ENCODE peak calls at places on chromosome 14, in seven cellular contexts. C, L, M, E, W, F and I are unnamed samples.

GRCh38 chr14:104217486-104218360 is 79.3 kb downstream of the KIF26A start:
- DNase-seq in E (no peak), L (no peak), W (no peak), M (no peak), F (no peak), C (no peak), I (no peak)

GRCh38 chr14:74571901-74572828 is 39.9 kb downstream of the LTBP2 start:
- DNase-seq in C (peak), M (peak), L (no peak), E (no peak), W (peak), F (no peak), I (no peak)

GRCh38 chr14:92755495-92755894 is 7.1 kb upstream of the LGMN start:
- DNase-seq in C (no peak), F (no peak), E (no peak), L (no peak), M (peak), W (no peak), I (no peak)

GRCh38 chr14:104678346-104678745 is 11.1 kb upstream of the INF2 start:
- DNase-seq in F (no peak), L (no peak), E (no peak), C (peak), W (no peak), M (no peak), I (no peak)

GRCh38 chr14:33794791-33795300 is 156.0 kb downstream of the EGLN3 start:
- DNase-seq in F (no peak), L (no peak), M (peak), E (no peak), C (no peak), W (peak), I (no peak)

GRCh38 chr14:20556500-20557211 is 4.2 kb downstream of the RNASE9 start:
- DNase-seq in L (no peak), W (no peak), M (peak), E (no peak), F (no peak), C (no peak), I (no peak)

GRCh38 chr14:35347323-35348043 is 55.3 kb downstream of the PSMA6 start:
- DNase-seq in C (no peak), E (no peak), F (no peak), M (no peak), L (no peak), W (no peak), I (no peak)

GRCh38 chr14:92718659-92719058 is 29.8 kb downstream of the LGMN start:
- DNase-seq in F (no peak), E (no peak), M (no peak), C (no peak), W (no peak), L (no peak), I (no peak)

GRCh38 chr14:91357272-91357671 is 60.3 kb downstream of the CCDC88C start:
- DNase-seq in L (no peak), C (no peak), M (no peak), F (no peak), W (no peak), E (no peak), I (no peak)

GRCh38 chr14:85911044-85911443 is 381.1 kb downstream of the FLRT2 start:
- DNase-seq in F (no peak), M (no peak), E (no peak), L (no peak), W (no peak), C (no peak), I (no peak)

GRCh38 chr14:20164462-20164861 is 25.8 kb downstream of the OR4N5 start:
- DNase-seq in L (no peak), E (no peak), C (no peak), W (no peak), M (no peak), F (no peak), I (no peak)

GRCh38 chr14:81164167-81164774 is 56.5 kb downstream of the GTF2A1 start:
- DNase-seq in W (peak), C (peak), M (peak), L (no peak), E (peak), F (peak), I (no peak)

GRCh38 chr14:68781161-68782021 is 11.5 kb downstream of the ZFP36L1 start:
- DNase-seq in C (peak), W (no peak), E (no peak), L (no peak), F (peak), M (no peak), I (no peak)

GRCh38 chr14:88422919-88423318 is 37.5 kb downstream of the SPATA7 start:
- DNase-seq in C (no peak), E (no peak), M (peak), W (no peak), F (no peak), L (no peak), I (no peak)

GRCh38 chr14:74326369-74327152 is 21.7 kb upstream of the VRTN start:
- DNase-seq in M (no peak), E (no peak), W (no peak), C (no peak), F (no peak), L (no peak), I (no peak)

GRCh38 chr14:29548948-29549370 is 378.7 kb downstream of the PRKD1 start:
- DNase-seq in E (peak), W (peak), F (no peak), M (peak), L (no peak), C (no peak), I (no peak)
- TF ChIP-seq CTCF in E (peak), W (peak), F (peak), M (peak), L (peak), C (peak), I (peak)

GRCh38 chr14:44283836-44284235 is 223.2 kb downstream of the FSCB start:
- DNase-seq in F (no peak), W (no peak), E (no peak), M (no peak), L (no peak), C (no peak), I (no peak)
- TF ChIP-seq CTCF in F (no peak), W (no peak), E (no peak), M (no peak), L (no peak), C (no peak), I (no peak)

DNA sequence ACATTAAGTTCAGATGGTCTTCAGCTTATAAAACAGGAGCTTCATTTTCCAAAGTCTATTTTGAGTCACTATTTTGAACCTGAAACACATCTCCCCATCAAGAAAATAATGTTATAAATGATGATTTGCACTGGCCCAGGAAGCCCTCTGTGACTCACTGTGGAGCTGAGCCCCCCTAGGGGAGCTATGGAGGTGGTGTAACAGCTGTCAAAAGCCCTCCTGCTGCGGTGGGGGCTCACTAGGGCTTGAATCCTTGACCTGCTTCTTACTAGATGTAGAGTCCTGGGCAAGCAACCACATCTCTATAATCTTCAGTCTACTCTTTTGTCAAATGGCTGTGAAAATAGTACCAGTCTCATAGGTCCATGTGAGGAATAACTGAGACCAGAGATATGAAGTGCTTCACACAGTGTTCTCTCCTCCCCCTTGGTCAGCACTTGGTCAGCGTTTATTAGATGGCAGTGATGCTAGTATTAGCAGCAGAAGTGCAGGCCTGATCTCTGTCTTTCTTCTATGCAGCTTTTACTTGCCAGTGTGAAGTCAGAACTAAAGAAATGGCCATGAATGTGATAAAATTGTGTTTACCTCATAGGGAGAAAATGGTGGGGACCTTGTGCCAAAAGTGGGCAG is 83.4 kb downstream of the RTN1 start:
- DNase-seq in F (no peak), M (no peak), C (no peak), W (no peak), L (no peak), E (no peak), I (no peak)
- TF ChIP-seq CTCF in F (no peak), M (no peak), C (no peak), W (no peak), L (no peak), E (no peak), I (no peak)

GRCh38 chr14:61491224-61491623 is 169.8 kb downstream of the PRKCH start:
- DNase-seq in F (peak), L (no peak), W (peak), C (no peak), E (no peak), M (no peak), I (no peak)

GRCh38 chr14:61493996-61494395 is 172.6 kb downstream of the PRKCH start:
- DNase-seq in W (no peak), L (no peak), E (no peak), F (no peak), M (no peak), C (no peak), I (no peak)

GRCh38 chr14:61491876-61492440 is 170.6 kb downstream of the PRKCH start:
- DNase-seq in L (no peak), C (peak), W (peak), M (no peak), E (no peak), F (no peak), I (no peak)

GRCh38 chr14:61493239-61493638 is 171.9 kb downstream of the PRKCH start:
- DNase-seq in C (no peak), W (peak), M (peak), E (no peak), F (no peak), L (no peak), I (no peak)

DNA sequence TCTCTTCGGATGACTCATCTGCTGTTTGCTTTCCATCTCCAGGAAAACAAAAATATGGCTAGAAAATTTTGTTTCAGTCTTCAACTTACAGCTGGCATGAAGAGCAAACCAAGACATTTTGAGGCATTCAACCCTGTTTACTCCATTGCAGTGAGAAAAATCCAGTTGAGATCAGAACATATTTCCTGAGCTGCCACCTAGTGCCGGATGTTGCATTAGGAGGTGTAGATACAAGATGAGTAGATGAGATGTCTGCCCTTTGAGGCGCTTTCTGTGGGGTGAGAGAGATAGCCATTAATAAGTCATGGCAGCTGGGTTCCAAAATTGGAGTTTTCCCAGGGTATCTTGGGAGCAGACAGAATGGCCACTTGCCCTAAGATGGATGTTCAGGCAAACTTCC is 171.1 kb downstream of the PRKCH start:
- DNase-seq in E (no peak), L (no peak), C (no peak), M (no peak), F (no peak), W (peak), I (no peak)
- TF ChIP-seq CTCF in E (no peak), L (no peak), C (no peak), M (no peak), F (no peak), W (no peak), I (no peak)

DNA sequence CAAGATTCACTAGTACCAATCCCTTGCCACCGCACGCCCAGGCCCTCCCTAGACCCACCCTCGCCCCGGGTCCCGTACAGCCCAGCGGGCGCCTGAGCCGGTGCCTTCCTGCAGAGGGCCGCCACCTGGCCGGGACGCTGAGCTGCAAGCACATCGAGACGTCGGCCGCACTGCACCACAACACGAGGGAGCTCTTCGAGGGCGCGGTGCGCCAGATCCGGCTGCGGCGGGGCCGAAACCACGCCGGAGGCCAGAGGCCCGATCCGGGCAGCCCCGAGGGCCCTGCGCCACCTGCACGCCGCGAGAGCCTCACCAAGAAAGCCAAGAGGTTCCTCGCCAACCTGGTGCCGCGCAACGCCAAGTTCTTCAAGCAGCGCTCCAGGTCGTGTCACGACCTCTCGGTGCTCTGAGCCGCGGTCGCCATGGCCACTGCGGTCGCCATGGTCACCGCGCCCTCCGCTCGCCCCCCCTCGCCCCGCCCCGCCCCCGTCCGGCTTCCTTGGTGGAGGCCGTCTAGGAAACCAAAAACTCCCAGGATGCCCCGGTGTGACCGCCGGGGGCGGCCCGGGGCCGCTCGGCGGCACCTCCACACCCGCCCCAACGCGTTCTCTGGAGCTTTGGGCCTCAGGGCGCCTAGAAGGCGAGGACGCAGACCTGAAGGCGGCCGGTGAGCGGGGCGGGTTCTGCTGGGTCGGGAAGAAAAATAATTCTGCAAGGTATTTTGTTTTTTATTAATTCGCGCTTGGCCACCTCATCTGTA is 3.7 kb downstream of the REM2 start:
- DNase-seq in M (peak), W (peak), L (no peak), C (peak), F (peak), E (peak), I (peak)
- TF ChIP-seq CTCF in M (no peak), W (peak), L (no peak), C (no peak), F (no peak), E (no peak), I (peak)

GRCh38 chr14:66070542-66071319 is 415.4 kb upstream of the CCDC196 start:
- DNase-seq in L (no peak), E (peak), M (peak), C (peak), W (peak), F (peak), I (peak)
- TF ChIP-seq CTCF in L (peak), E (peak), M (peak), C (peak), W (peak), F (peak), I (peak)

DNA sequence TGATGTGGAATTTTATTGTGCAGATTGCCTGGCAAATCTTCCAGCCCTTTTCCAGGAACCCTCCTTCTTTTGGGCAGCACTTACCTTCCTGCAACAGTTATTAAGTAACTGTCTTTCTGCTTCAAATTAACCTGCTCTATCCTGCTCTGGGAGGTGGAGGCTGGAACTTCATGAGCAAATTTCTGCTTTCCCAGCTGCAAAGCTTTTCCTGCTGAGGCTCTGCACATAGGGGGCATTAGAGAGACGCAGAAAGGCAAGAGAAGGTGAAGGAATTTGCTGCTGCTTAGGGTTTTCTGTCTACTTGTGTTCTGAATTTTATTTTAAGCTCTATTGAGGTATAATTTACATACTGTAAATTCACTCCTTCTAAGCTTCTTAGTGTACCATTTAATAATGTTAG is 259.2 kb downstream of the PCNX1 start:
- DNase-seq in M (peak), F (peak), W (peak), C (no peak), E (peak), L (no peak), I (no peak)
- TF ChIP-seq CTCF in M (no peak), F (no peak), W (peak), C (peak), E (peak), L (peak), I (peak)

DNA sequence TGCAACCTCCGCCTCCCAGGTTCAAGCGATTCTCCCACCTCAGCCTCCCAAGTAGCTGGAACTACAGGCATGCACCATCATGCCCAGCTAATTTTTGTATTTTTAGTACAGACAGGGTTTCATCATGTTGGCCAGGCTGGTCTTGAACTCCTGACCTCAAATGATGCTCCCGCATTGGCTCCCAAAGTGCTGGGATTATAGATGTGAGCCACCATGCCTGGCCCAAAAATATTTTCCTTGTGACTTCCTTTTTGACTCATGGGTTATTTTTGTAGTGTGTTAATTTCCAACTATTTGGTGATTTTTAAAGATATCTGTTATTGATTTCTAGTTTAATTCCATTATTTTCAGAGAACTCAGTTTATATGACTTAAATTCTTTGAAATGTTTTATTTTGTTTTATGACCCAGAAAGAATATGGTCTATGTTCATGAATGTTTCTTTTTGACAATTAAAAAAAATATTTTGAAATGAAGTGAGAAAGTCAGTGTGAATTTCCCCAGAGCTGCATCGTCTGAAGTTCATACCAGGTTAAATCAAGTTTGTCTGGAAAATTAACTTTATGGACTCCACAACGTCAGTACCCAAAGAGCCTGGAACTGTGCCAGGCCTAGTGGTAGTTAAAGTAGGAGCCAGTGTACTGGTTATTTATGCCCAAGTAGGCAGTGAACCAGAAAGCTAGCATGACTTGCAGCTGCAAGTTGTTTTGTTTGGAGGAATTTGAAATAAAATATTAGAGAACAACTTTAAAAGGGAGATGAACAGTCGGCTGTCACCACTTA is 2.8 kb upstream of the CDKL1 start:
- DNase-seq in E (no peak), W (peak), C (peak), F (peak), L (no peak), M (peak), I (no peak)
- TF ChIP-seq CTCF in E (no peak), W (no peak), C (no peak), F (no peak), L (no peak), M (no peak), I (no peak)